ENCODE peak calls at places on chromosomes 2 and 18, in seven cellular contexts. One of them, this sample, is unnamed.

GRCh38 chr2:80546766-80547165 is 242.2 kb upstream of the LRRTM1 start:
- DNase-seq in CD8-positive, alpha-beta T cell: no peak
- DNase-seq in suprapubic skin: no peak
- DNase-seq in BJ: no peak
- DNase-seq in BE2C: no peak
- DNase-seq in HCT116: no peak
- DNase-seq in heart right ventricle: no peak
- DNase-seq in this sample: no peak

GRCh38 chr2:99698896-99699295 is 209.1 kb upstream of the REV1 start:
- DNase-seq in CD8-positive, alpha-beta T cell: no peak
- DNase-seq in suprapubic skin: no peak
- DNase-seq in BJ: no peak
- DNase-seq in HCT116: no peak
- DNase-seq in heart right ventricle: no peak
- DNase-seq in BE2C: no peak
- DNase-seq in this sample: no peak

GRCh38 chr18:36526611-36527010 is 229.1 kb downstream of the FHOD3 start:
- DNase-seq in BE2C: no peak
- DNase-seq in suprapubic skin: no peak
- DNase-seq in HCT116: no peak
- DNase-seq in heart right ventricle: no peak
- DNase-seq in CD8-positive, alpha-beta T cell: no peak
- DNase-seq in BJ: no peak
- DNase-seq in this sample: no peak

GRCh38 chr2:52594036-52594435 is 1173.6 kb upstream of the CHAC2 start:
- DNase-seq in heart right ventricle: no peak
- DNase-seq in suprapubic skin: no peak
- DNase-seq in BJ: no peak
- DNase-seq in BE2C: no peak
- DNase-seq in HCT116: no peak
- DNase-seq in CD8-positive, alpha-beta T cell: no peak
- DNase-seq in this sample: no peak

GRCh38 chr2:205119141-205119540 is 563.2 kb upstream of the NRP2 start:
- DNase-seq in BE2C: no peak
- DNase-seq in BJ: no peak
- DNase-seq in HCT116: no peak
- DNase-seq in CD8-positive, alpha-beta T cell: no peak
- DNase-seq in suprapubic skin: no peak
- DNase-seq in heart right ventricle: no peak
- DNase-seq in this sample: no peak

GRCh38 chr18:46821856-46822711 is 65.2 kb upstream of the ST8SIA5 start:
- DNase-seq in suprapubic skin: no peak
- DNase-seq in CD8-positive, alpha-beta T cell: no peak
- DNase-seq in HCT116: no peak
- DNase-seq in BJ: no peak
- DNase-seq in BE2C: no peak
- DNase-seq in heart right ventricle: no peak
- DNase-seq in this sample: no peak

GRCh38 chr2:121583555-121583954 is 52.9 kb downstream of the RNU4ATAC start:
- DNase-seq in suprapubic skin: no peak
- DNase-seq in HCT116: no peak
- DNase-seq in heart right ventricle: no peak
- DNase-seq in CD8-positive, alpha-beta T cell: no peak
- DNase-seq in BJ: no peak
- DNase-seq in BE2C: no peak
- DNase-seq in this sample: no peak

GRCh38 chr2:191479680-191480023 is 198.3 kb upstream of the NABP1 start:
- DNase-seq in heart right ventricle: no peak
- DNase-seq in suprapubic skin: no peak
- DNase-seq in BJ: no peak
- DNase-seq in HCT116: no peak
- DNase-seq in BE2C: no peak
- DNase-seq in CD8-positive, alpha-beta T cell: no peak
- DNase-seq in this sample: no peak

GRCh38 chr18:3948958-3949357 is 499.0 kb downstream of the TGIF1 start:
- DNase-seq in suprapubic skin: no peak
- DNase-seq in CD8-positive, alpha-beta T cell: no peak
- DNase-seq in BE2C: no peak
- DNase-seq in HCT116: no peak
- DNase-seq in BJ: no peak
- DNase-seq in heart right ventricle: no peak
- DNase-seq in this sample: no peak

GRCh38 chr2:226176298-226176984 is 623.2 kb downstream of the IRS1 start:
- DNase-seq in BJ: no peak
- DNase-seq in heart right ventricle: no peak
- DNase-seq in CD8-positive, alpha-beta T cell: no peak
- DNase-seq in BE2C: no peak
- DNase-seq in suprapubic skin: no peak
- DNase-seq in HCT116: no peak
- DNase-seq in this sample: no peak

GRCh38 chr2:237304763-237305514 is 109.0 kb downstream of the COL6A3 start:
- DNase-seq in heart right ventricle: no peak
- DNase-seq in suprapubic skin: no peak
- DNase-seq in HCT116: peak; percentile 49
- DNase-seq in BJ: peak; percentile 89
- DNase-seq in CD8-positive, alpha-beta T cell: no peak
- DNase-seq in BE2C: no peak
- DNase-seq in this sample: no peak

GRCh38 chr2:130336877-130337734 is 5.6 kb upstream of the IMP4 start:
- DNase-seq in heart right ventricle: peak; percentile 79
- DNase-seq in BJ: no peak
- DNase-seq in BE2C: peak; percentile 74
- DNase-seq in HCT116: peak; percentile 79
- DNase-seq in suprapubic skin: peak; percentile 82
- DNase-seq in CD8-positive, alpha-beta T cell: peak; percentile 57
- DNase-seq in this sample: no peak

GRCh38 chr2:241617431-241618154 is 19.4 kb downstream of the THAP4 start:
- DNase-seq in BE2C: peak; percentile 78
- DNase-seq in CD8-positive, alpha-beta T cell: no peak
- DNase-seq in suprapubic skin: no peak
- DNase-seq in heart right ventricle: peak; percentile 76
- DNase-seq in HCT116: no peak
- DNase-seq in BJ: no peak
- DNase-seq in this sample: peak; percentile 38

GRCh38 chr18:46010676-46011075 is 43.5 kb upstream of the EPG5 start:
- DNase-seq in heart right ventricle: peak; percentile 6
- DNase-seq in BE2C: no peak
- DNase-seq in BJ: no peak
- DNase-seq in CD8-positive, alpha-beta T cell: no peak
- DNase-seq in suprapubic skin: no peak
- DNase-seq in HCT116: no peak
- DNase-seq in this sample: no peak

GRCh38 chr18:49476664-49477411 is 10.2 kb downstream of the C18orf32 start:
- DNase-seq in HCT116: no peak
- DNase-seq in CD8-positive, alpha-beta T cell: no peak
- DNase-seq in BJ: no peak
- DNase-seq in suprapubic skin: no peak
- DNase-seq in heart right ventricle: no peak
- DNase-seq in BE2C: no peak
- DNase-seq in this sample: no peak

GRCh38 chr2:68251187-68251854 is 1.0 kb downstream of the PPP3R1 start:
- DNase-seq in BJ: no peak
- DNase-seq in BE2C: peak; percentile 55
- DNase-seq in CD8-positive, alpha-beta T cell: peak; percentile 87
- DNase-seq in heart right ventricle: peak; percentile 76
- DNase-seq in suprapubic skin: peak; percentile 81
- DNase-seq in HCT116: peak; percentile 51
- DNase-seq in this sample: peak; percentile 89

GRCh38 chr2:36672199-36672598 is 24.3 kb upstream of the VIT start:
- DNase-seq in HCT116: peak; percentile 32
- DNase-seq in BE2C: no peak
- DNase-seq in suprapubic skin: no peak
- DNase-seq in CD8-positive, alpha-beta T cell: no peak
- DNase-seq in heart right ventricle: no peak
- DNase-seq in BJ: no peak
- DNase-seq in this sample: peak; percentile 33

GRCh38 chr18:23805898-23806297 is 116.6 kb downstream of the LAMA3 start:
- DNase-seq in suprapubic skin: no peak
- DNase-seq in CD8-positive, alpha-beta T cell: no peak
- DNase-seq in BE2C: no peak
- DNase-seq in heart right ventricle: no peak
- DNase-seq in BJ: no peak
- DNase-seq in HCT116: no peak
- DNase-seq in this sample: no peak

GRCh38 chr2:12725238-12726187 is 8.8 kb downstream of the TRIB2 start:
- DNase-seq in BJ: no peak
- DNase-seq in heart right ventricle: no peak
- DNase-seq in CD8-positive, alpha-beta T cell: no peak
- DNase-seq in BE2C: no peak
- DNase-seq in suprapubic skin: no peak
- DNase-seq in HCT116: no peak
- DNase-seq in this sample: peak; percentile 18

GRCh38 chr18:924987-925386 is 20.3 kb downstream of the ADCYAP1 start:
- DNase-seq in suprapubic skin: no peak
- DNase-seq in BJ: no peak
- DNase-seq in CD8-positive, alpha-beta T cell: no peak
- DNase-seq in BE2C: no peak
- DNase-seq in heart right ventricle: no peak
- DNase-seq in HCT116: no peak
- DNase-seq in this sample: no peak

GRCh38 chr2:14524803-14525080 is 107.8 kb upstream of the LRATD1 start:
- DNase-seq in BJ: peak; percentile 72
- DNase-seq in heart right ventricle: no peak
- DNase-seq in CD8-positive, alpha-beta T cell: no peak
- DNase-seq in HCT116: no peak
- DNase-seq in BE2C: no peak
- DNase-seq in suprapubic skin: no peak
- DNase-seq in this sample: no peak

GRCh38 chr2:14520385-14520945 is 112.1 kb upstream of the LRATD1 start:
- DNase-seq in HCT116: no peak
- DNase-seq in heart right ventricle: no peak
- DNase-seq in BE2C: no peak
- DNase-seq in BJ: no peak
- DNase-seq in CD8-positive, alpha-beta T cell: no peak
- DNase-seq in suprapubic skin: no peak
- DNase-seq in this sample: no peak

GRCh38 chr2:14524041-14524802 is 108.3 kb upstream of the LRATD1 start:
- DNase-seq in CD8-positive, alpha-beta T cell: no peak
- DNase-seq in BJ: peak; percentile 74
- DNase-seq in suprapubic skin: no peak
- DNase-seq in heart right ventricle: no peak
- DNase-seq in HCT116: no peak
- DNase-seq in BE2C: no peak
- DNase-seq in this sample: no peak
- H3K4me3 ChIP-seq in CD8-positive, alpha-beta T cell: no peak overlapping the region
- H3K4me3 ChIP-seq in BJ: no peak overlapping the region
- H3K4me3 ChIP-seq in suprapubic skin: no peak overlapping the region
- H3K4me3 ChIP-seq in heart right ventricle: no peak overlapping the region
- H3K4me3 ChIP-seq in HCT116: no peak overlapping the region
- H3K4me3 ChIP-seq in BE2C: no peak overlapping the region
- H3K4me3 ChIP-seq in this sample: no peak overlapping the region

DNA sequence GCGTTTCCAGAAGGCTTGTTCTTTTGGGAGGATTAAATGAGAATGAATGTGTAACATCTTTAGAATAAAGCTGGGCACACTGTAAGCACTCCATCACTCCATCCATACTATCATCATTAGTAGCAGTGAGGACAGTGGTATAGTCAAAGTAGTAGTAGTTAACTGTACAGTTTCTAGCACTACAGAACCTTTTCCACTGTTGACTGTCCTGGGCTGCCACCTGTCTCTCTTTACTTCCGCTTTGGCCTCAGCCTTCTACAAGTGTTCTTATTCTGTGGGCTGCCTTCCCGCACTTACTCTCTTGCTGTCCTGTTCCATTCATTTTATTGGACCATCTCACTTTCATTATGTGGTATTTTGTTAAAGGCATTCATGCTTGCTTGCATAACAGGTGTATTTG is 3.3 kb downstream of the SLC9A2 start:
- DNase-seq in HCT116: no peak
- DNase-seq in BJ: no peak
- DNase-seq in BE2C: no peak
- DNase-seq in CD8-positive, alpha-beta T cell: no peak
- DNase-seq in heart right ventricle: no peak
- DNase-seq in suprapubic skin: no peak
- DNase-seq in this sample: no peak
- H3K4me3 ChIP-seq in HCT116: no peak overlapping the region
- H3K4me3 ChIP-seq in BJ: no peak overlapping the region
- H3K4me3 ChIP-seq in BE2C: no peak overlapping the region
- H3K4me3 ChIP-seq in CD8-positive, alpha-beta T cell: no peak overlapping the region
- H3K4me3 ChIP-seq in heart right ventricle: no peak overlapping the region
- H3K4me3 ChIP-seq in suprapubic skin: no peak overlapping the region
- H3K4me3 ChIP-seq in this sample: no peak overlapping the region

DNA sequence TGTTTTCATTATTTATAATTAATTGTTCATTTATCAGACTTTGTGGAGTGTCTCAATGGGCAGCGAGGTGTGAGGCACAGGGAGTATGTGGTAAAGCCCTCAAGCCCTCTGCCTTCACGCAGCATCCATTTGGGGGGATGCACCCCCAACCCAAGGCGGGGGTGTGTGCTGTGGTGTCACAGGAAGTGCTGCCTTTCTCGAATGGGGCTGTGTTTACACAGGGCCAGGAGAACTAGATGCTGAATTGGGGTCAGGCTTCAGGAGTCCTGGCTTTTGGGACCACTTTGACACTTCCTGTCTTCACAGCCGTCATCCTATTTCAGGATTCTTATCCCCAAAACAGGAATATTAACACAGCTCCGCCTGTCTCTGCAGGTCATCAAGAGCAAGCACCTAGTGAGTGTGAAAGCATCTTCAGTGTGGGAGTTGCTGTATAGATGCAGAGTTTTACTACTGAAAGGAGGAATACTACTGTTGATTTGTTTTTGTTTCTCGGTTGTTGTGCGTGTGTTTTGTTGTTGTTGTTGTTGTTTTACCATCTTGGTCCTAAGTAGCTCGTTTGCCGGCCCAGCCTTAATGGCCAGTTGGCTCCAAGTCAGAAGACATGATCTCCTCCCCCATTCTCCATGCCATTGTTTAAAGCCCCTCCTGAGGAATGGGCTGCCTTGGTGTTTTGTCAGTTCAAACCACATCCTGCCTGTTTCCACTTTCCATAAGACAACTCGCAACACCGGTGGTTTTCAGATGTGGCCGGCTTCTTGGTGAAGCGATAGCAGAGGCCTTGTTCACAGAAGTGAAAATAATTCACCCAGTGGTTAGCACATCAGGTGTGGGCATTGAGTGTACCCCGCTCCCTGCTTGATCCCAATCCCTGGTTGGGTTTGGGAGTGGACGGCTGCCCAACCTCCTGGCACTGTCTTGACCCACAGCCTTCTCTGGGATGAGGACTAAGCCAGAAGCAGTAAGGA is 221.3 kb downstream of the BCL2 start:
- DNase-seq in suprapubic skin: no peak
- DNase-seq in HCT116: no peak
- DNase-seq in CD8-positive, alpha-beta T cell: peak; percentile 61
- DNase-seq in BJ: no peak
- DNase-seq in BE2C: no peak
- DNase-seq in heart right ventricle: no peak
- DNase-seq in this sample: peak; percentile 83
- H3K4me3 ChIP-seq in suprapubic skin: no peak overlapping the region
- H3K4me3 ChIP-seq in HCT116: no peak overlapping the region
- H3K4me3 ChIP-seq in CD8-positive, alpha-beta T cell: peak overlapping the region; percentile 15
- H3K4me3 ChIP-seq in BJ: no peak overlapping the region
- H3K4me3 ChIP-seq in BE2C: no peak overlapping the region
- H3K4me3 ChIP-seq in heart right ventricle: no peak overlapping the region
- H3K4me3 ChIP-seq in this sample: peak overlapping the region; percentile 29

DNA sequence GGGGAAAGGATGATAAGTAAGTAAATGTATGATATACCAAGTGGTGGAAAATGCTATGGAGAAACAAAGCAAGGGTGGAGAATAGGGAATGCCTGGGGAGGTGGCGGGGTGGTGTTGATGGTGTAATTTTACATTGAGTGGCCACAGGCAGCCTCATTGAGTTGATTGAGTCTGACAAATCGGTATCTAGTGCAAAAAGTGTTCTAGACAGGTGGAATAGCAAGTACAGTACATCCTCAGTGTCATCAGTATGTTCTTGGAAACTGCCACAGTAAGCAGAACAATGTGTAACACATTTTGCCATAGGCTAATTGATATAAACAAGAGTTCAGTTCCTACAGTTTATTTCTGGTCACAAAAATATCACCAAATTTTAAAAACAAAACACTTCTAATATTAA is 46.4 kb downstream of the UGP2 start:
- DNase-seq in BJ: no peak
- DNase-seq in heart right ventricle: no peak
- DNase-seq in CD8-positive, alpha-beta T cell: no peak
- DNase-seq in BE2C: no peak
- DNase-seq in suprapubic skin: no peak
- DNase-seq in HCT116: no peak
- DNase-seq in this sample: no peak
- H3K4me3 ChIP-seq in BJ: no peak overlapping the region
- H3K4me3 ChIP-seq in heart right ventricle: no peak overlapping the region
- H3K4me3 ChIP-seq in CD8-positive, alpha-beta T cell: no peak overlapping the region
- H3K4me3 ChIP-seq in BE2C: no peak overlapping the region
- H3K4me3 ChIP-seq in suprapubic skin: no peak overlapping the region
- H3K4me3 ChIP-seq in HCT116: no peak overlapping the region
- H3K4me3 ChIP-seq in this sample: no peak overlapping the region

This sample was measured in MM.1S.